ENCODE peak calls at places on chromosomes 6 and 20, in seven cellular contexts. One of them, this sample, is unnamed.

GRCh38 chr6:114739656-114740055 is 396.8 kb upstream of the HS3ST5 start:
- DNase-seq in OCI-LY7: no peak
- DNase-seq in PC-3: no peak
- DNase-seq in PC-9: no peak
- DNase-seq in neural progenitor cell: no peak
- DNase-seq in H9: no peak
- DNase-seq in IMR-90: no peak
- DNase-seq in this sample: no peak

GRCh38 chr6:43723737-43724295 is 36.2 kb upstream of the MRPS18A start:
- DNase-seq in OCI-LY7: peak
- DNase-seq in PC-3: peak
- DNase-seq in PC-9: peak
- DNase-seq in neural progenitor cell: peak
- DNase-seq in H9: peak
- DNase-seq in IMR-90: peak
- DNase-seq in this sample: peak

GRCh38 chr20:4999788-5000187 is 1.5 kb downstream of the SLC23A2 start:
- DNase-seq in OCI-LY7: peak
- DNase-seq in IMR-90: no peak
- DNase-seq in PC-3: no peak
- DNase-seq in neural progenitor cell: no peak
- DNase-seq in PC-9: no peak
- DNase-seq in H9: no peak
- DNase-seq in this sample: no peak

GRCh38 chr20:38842558-38842981 is 37.1 kb downstream of the PPP1R16B start:
- DNase-seq in H9: no peak
- DNase-seq in PC-9: no peak
- DNase-seq in PC-3: no peak
- DNase-seq in OCI-LY7: peak
- DNase-seq in IMR-90: no peak
- DNase-seq in neural progenitor cell: no peak
- DNase-seq in this sample: no peak

GRCh38 chr20:8398289-8399051 is 266.4 kb downstream of the PLCB1 start:
- DNase-seq in H9: no peak
- DNase-seq in PC-3: no peak
- DNase-seq in IMR-90: no peak
- DNase-seq in neural progenitor cell: no peak
- DNase-seq in PC-9: no peak
- DNase-seq in OCI-LY7: no peak
- DNase-seq in this sample: no peak

GRCh38 chr6:31727717-31728671 is 1.1 kb downstream of the DDAH2 start:
- DNase-seq in OCI-LY7: peak
- DNase-seq in IMR-90: no peak
- DNase-seq in neural progenitor cell: no peak
- DNase-seq in H9: no peak
- DNase-seq in PC-3: no peak
- DNase-seq in PC-9: no peak
- DNase-seq in this sample: no peak

GRCh38 chr6:109397020-109397419 is 14.8 kb upstream of the CD164 start:
- DNase-seq in neural progenitor cell: no peak
- DNase-seq in IMR-90: peak
- DNase-seq in H9: no peak
- DNase-seq in OCI-LY7: no peak
- DNase-seq in PC-9: no peak
- DNase-seq in PC-3: peak
- DNase-seq in this sample: no peak

GRCh38 chr20:57425150-57426013 is 34.2 kb downstream of the RBM38 start:
- DNase-seq in H9: peak
- DNase-seq in OCI-LY7: peak
- DNase-seq in PC-3: no peak
- DNase-seq in IMR-90: peak
- DNase-seq in neural progenitor cell: peak
- DNase-seq in PC-9: no peak
- DNase-seq in this sample: no peak

GRCh38 chr6:138410048-138410735 is 6.2 kb downstream of the HEBP2 start:
- DNase-seq in PC-3: no peak
- DNase-seq in PC-9: peak
- DNase-seq in IMR-90: peak
- DNase-seq in neural progenitor cell: no peak
- DNase-seq in H9: no peak
- DNase-seq in OCI-LY7: no peak
- DNase-seq in this sample: peak

GRCh38 chr20:11091496-11091895 is 417.7 kb upstream of the JAG1 start:
- DNase-seq in OCI-LY7: no peak
- DNase-seq in PC-9: no peak
- DNase-seq in neural progenitor cell: no peak
- DNase-seq in IMR-90: no peak
- DNase-seq in H9: no peak
- DNase-seq in PC-3: no peak
- DNase-seq in this sample: no peak

GRCh38 chr20:11092151-11092550 is 418.4 kb upstream of the JAG1 start:
- DNase-seq in PC-3: no peak
- DNase-seq in neural progenitor cell: no peak
- DNase-seq in PC-9: no peak
- DNase-seq in OCI-LY7: no peak
- DNase-seq in IMR-90: peak
- DNase-seq in H9: no peak
- DNase-seq in this sample: no peak

GRCh38 chr20:11094196-11094595 is 420.4 kb upstream of the JAG1 start:
- DNase-seq in PC-3: no peak
- DNase-seq in PC-9: no peak
- DNase-seq in H9: no peak
- DNase-seq in neural progenitor cell: no peak
- DNase-seq in IMR-90: no peak
- DNase-seq in OCI-LY7: no peak
- DNase-seq in this sample: no peak

GRCh38 chr20:11094711-11095110 is 420.9 kb upstream of the JAG1 start:
- DNase-seq in H9: no peak
- DNase-seq in PC-9: no peak
- DNase-seq in PC-3: no peak
- DNase-seq in IMR-90: no peak
- DNase-seq in OCI-LY7: no peak
- DNase-seq in neural progenitor cell: no peak
- DNase-seq in this sample: no peak

GRCh38 chr20:11090751-11091150 is 417.0 kb upstream of the JAG1 start:
- DNase-seq in neural progenitor cell: no peak
- DNase-seq in H9: no peak
- DNase-seq in OCI-LY7: no peak
- DNase-seq in PC-9: no peak
- DNase-seq in PC-3: no peak
- DNase-seq in IMR-90: no peak
- DNase-seq in this sample: no peak
- H2AFZ ChIP-seq in neural progenitor cell: no peak
- H2AFZ ChIP-seq in H9: no peak
- H2AFZ ChIP-seq in OCI-LY7: no peak
- H2AFZ ChIP-seq in PC-9: no peak
- H2AFZ ChIP-seq in PC-3: no peak
- H2AFZ ChIP-seq in IMR-90: no peak
- H2AFZ ChIP-seq in this sample: no peak

GRCh38 chr6:158557927-158558326 is 2.0 kb upstream of the TMEM181 start:
- DNase-seq in OCI-LY7: no peak
- DNase-seq in PC-3: no peak
- DNase-seq in neural progenitor cell: no peak
- DNase-seq in H9: no peak
- DNase-seq in IMR-90: no peak
- DNase-seq in PC-9: no peak
- DNase-seq in this sample: no peak

GRCh38 chr6:158559895-158560786 is at the start of gene TMEM181:
- DNase-seq in neural progenitor cell: peak
- DNase-seq in PC-9: peak
- DNase-seq in IMR-90: peak
- DNase-seq in PC-3: peak
- DNase-seq in OCI-LY7: peak
- DNase-seq in H9: peak
- DNase-seq in this sample: peak

GRCh38 chr6:158560787-158561246 is 926 bp downstream of the TMEM181 start:
- DNase-seq in OCI-LY7: peak
- DNase-seq in IMR-90: no peak
- DNase-seq in PC-9: peak
- DNase-seq in H9: no peak
- DNase-seq in PC-3: peak
- DNase-seq in neural progenitor cell: peak
- DNase-seq in this sample: no peak

GRCh38 chr6:158559338-158559894 is 475 bp upstream of the TMEM181 start:
- DNase-seq in neural progenitor cell: no peak
- DNase-seq in PC-3: no peak
- DNase-seq in H9: no peak
- DNase-seq in IMR-90: no peak
- DNase-seq in PC-9: no peak
- DNase-seq in OCI-LY7: no peak
- DNase-seq in this sample: no peak

GRCh38 chr6:158558415-158559306 is 1.2 kb upstream of the TMEM181 start:
- DNase-seq in OCI-LY7: no peak
- DNase-seq in PC-9: no peak
- DNase-seq in PC-3: no peak
- DNase-seq in H9: no peak
- DNase-seq in IMR-90: no peak
- DNase-seq in neural progenitor cell: no peak
- DNase-seq in this sample: no peak
- H2AFZ ChIP-seq in OCI-LY7: peak
- H2AFZ ChIP-seq in PC-9: no peak
- H2AFZ ChIP-seq in PC-3: peak
- H2AFZ ChIP-seq in H9: no peak
- H2AFZ ChIP-seq in IMR-90: peak
- H2AFZ ChIP-seq in neural progenitor cell: peak
- H2AFZ ChIP-seq in this sample: no peak

DNA sequence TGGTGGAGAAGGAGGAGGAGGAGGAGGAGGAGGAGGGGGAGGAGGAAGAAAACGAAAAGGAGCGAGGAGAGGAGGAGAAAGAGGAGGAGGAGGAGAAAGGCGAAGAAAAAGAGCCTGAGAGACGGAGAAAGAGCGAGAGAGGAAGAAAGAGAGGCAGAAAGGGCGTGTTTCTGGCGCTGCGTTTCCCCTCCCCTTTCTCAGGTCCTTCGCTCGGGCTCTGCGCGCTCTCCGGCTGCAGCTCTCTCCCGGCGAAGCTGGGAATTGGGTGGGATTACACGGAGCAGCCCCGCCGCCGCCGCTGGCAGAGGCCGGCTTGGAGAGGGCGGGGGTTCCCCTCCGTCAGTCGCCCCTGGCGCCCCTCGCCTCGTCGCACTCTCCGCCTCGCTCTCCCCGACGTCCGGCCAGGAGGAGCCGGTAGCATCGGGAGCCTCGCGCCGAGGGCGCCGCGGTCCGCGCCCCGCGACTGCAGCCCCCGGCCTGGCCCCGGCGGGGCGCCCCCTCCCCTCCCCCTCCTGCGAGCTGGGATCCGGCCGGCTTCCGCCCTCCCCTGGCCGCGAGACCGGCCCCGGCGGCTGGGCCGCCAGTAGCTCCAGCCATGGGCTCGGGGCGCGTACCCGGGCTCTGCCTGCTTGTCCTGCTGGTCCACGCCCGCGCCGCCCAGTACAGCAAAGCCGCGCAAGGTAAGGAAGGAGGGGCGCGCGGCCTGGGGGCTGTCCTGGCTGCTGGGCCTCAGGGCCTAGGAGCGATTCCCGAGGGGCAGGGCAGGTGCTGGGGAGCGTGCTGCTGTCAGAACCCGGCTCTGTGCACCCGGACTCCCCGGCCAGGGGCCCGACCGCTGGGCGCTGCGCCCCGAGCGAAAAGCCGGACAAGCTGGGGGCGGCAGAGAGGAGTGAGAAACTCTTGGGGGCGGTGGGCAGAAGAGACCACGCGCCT is at the start of gene SCUBE3:
- DNase-seq in H9: peak
- DNase-seq in PC-3: peak
- DNase-seq in PC-9: peak
- DNase-seq in IMR-90: peak
- DNase-seq in neural progenitor cell: peak
- DNase-seq in OCI-LY7: no peak
- DNase-seq in this sample: no peak
- H2AFZ ChIP-seq in H9: no peak
- H2AFZ ChIP-seq in PC-3: peak
- H2AFZ ChIP-seq in PC-9: no peak
- H2AFZ ChIP-seq in IMR-90: peak
- H2AFZ ChIP-seq in neural progenitor cell: peak
- H2AFZ ChIP-seq in OCI-LY7: no peak
- H2AFZ ChIP-seq in this sample: no peak

GRCh38 chr6:20044883-20045282 is 167.4 kb downstream of the MBOAT1 start:
- DNase-seq in IMR-90: no peak
- DNase-seq in OCI-LY7: no peak
- DNase-seq in PC-9: no peak
- DNase-seq in H9: no peak
- DNase-seq in PC-3: no peak
- DNase-seq in neural progenitor cell: no peak
- DNase-seq in this sample: no peak
- H2AFZ ChIP-seq in IMR-90: no peak
- H2AFZ ChIP-seq in OCI-LY7: no peak
- H2AFZ ChIP-seq in PC-9: no peak
- H2AFZ ChIP-seq in H9: no peak
- H2AFZ ChIP-seq in PC-3: no peak
- H2AFZ ChIP-seq in neural progenitor cell: no peak
- H2AFZ ChIP-seq in this sample: no peak

GRCh38 chr20:3820901-3821727 is 767 bp downstream of the AP5S1 start:
- DNase-seq in neural progenitor cell: no peak
- DNase-seq in OCI-LY7: no peak
- DNase-seq in IMR-90: no peak
- DNase-seq in PC-3: peak
- DNase-seq in H9: no peak
- DNase-seq in PC-9: no peak
- DNase-seq in this sample: no peak

GRCh38 chr20:3818155-3819151 is 1.9 kb upstream of the AP5S1 start:
- DNase-seq in H9: peak
- DNase-seq in IMR-90: peak
- DNase-seq in PC-9: peak
- DNase-seq in neural progenitor cell: peak
- DNase-seq in PC-3: peak
- DNase-seq in OCI-LY7: peak
- DNase-seq in this sample: no peak

GRCh38 chr20:3820048-3820900 is at the start of gene AP5S1:
- DNase-seq in OCI-LY7: peak
- DNase-seq in H9: peak
- DNase-seq in IMR-90: peak
- DNase-seq in neural progenitor cell: peak
- DNase-seq in PC-9: peak
- DNase-seq in PC-3: peak
- DNase-seq in this sample: peak

GRCh38 chr20:3821996-3822395 is 1.6 kb downstream of the AP5S1 start:
- DNase-seq in IMR-90: no peak
- DNase-seq in PC-3: no peak
- DNase-seq in PC-9: no peak
- DNase-seq in neural progenitor cell: no peak
- DNase-seq in H9: no peak
- DNase-seq in OCI-LY7: no peak
- DNase-seq in this sample: no peak

GRCh38 chr20:3819413-3820047 is 817 bp upstream of the AP5S1 start:
- DNase-seq in neural progenitor cell: no peak
- DNase-seq in OCI-LY7: peak
- DNase-seq in PC-3: no peak
- DNase-seq in IMR-90: no peak
- DNase-seq in PC-9: no peak
- DNase-seq in H9: no peak
- DNase-seq in this sample: peak
- H2AFZ ChIP-seq in neural progenitor cell: peak
- H2AFZ ChIP-seq in OCI-LY7: peak
- H2AFZ ChIP-seq in PC-3: peak
- H2AFZ ChIP-seq in IMR-90: peak
- H2AFZ ChIP-seq in PC-9: peak
- H2AFZ ChIP-seq in H9: no peak
- H2AFZ ChIP-seq in this sample: no peak

This sample was measured in H1.